ENCODE peak calls at places on chromosome X, in six cellular contexts. X is lung, A is globus pallidus, P is tibial nerve, I is cardiac muscle cell, Y is ELF-1. U is an unnamed sample.
A peak's percentile ranks its signal among the peaks of the same experiment; 100 is the strongest.

GRCh38 chrX:24487576-24487975 is 22.5 kb downstream of the PDK3 start:
- DNase-seq in X (no peak), A (no peak), I (no peak), P (no peak), Y (no peak), U (no peak)

GRCh38 chrX:47170861-47171692 is 22.6 kb upstream of the UBA1 start:
- DNase-seq in X (no peak), Y (no peak), I (no peak), A (no peak), P (no peak), U (no peak)

GRCh38 chrX:12894074-12894691 is 12.2 kb upstream of the TLR8 start:
- DNase-seq in I (peak; percentile 38), X (no peak), A (peak; percentile 35), P (peak; percentile 29), Y (peak; percentile 45), U (peak; percentile 27)

GRCh38 chrX:22164770-22165388 is 107.8 kb upstream of the CBLL2 start:
- DNase-seq in I (no peak), A (no peak), X (no peak), Y (no peak), P (no peak), U (no peak)

GRCh38 chrX:29913647-29914046 is 301.7 kb upstream of the MAGEB2 start:
- DNase-seq in X (no peak), P (no peak), I (peak; percentile 32), Y (no peak), A (no peak), U (no peak)

GRCh38 chrX:67044029-67044653 is 405.3 kb upstream of the EDA2R start:
- DNase-seq in I (no peak), X (no peak), P (no peak), A (no peak), Y (no peak), U (no peak)

GRCh38 chrX:31012509-31013025 is 59.3 kb downstream of the FTHL17 start:
- DNase-seq in P (no peak), A (no peak), X (no peak), Y (peak; percentile 91), I (no peak), U (no peak)

GRCh38 chrX:29044802-29045201 is 457.6 kb downstream of the IL1RAPL1 start:
- DNase-seq in P (no peak), I (peak; percentile 29), Y (no peak), A (no peak), X (no peak), U (no peak)

GRCh38 chrX:14964500-14964899 is 91.3 kb downstream of the MOSPD2 start:
- DNase-seq in A (no peak), X (no peak), P (no peak), Y (no peak), I (peak; percentile 5), U (no peak)

GRCh38 chrX:15815779-15816452 is 25.6 kb downstream of the ZRSR2 start:
- DNase-seq in Y (peak; percentile 55), I (peak; percentile 28), P (no peak), X (no peak), A (peak; percentile 14), U (peak; percentile 7)

GRCh38 chrX:55135171-55135570 is 46.4 kb downstream of the PAGE2 start:
- DNase-seq in P (peak; percentile 7), Y (peak; percentile 24), X (no peak), I (peak; percentile 69), A (peak; percentile 15), U (peak; percentile 9)

GRCh38 chrX:49166914-49167739 is 4.6 kb downstream of the MAGIX start:
- DNase-seq in P (peak; percentile 47), I (peak; percentile 87), X (peak; percentile 66), Y (peak; percentile 70), A (no peak), U (peak; percentile 71)

GRCh38 chrX:123310112-123310511 is 126.0 kb downstream of the GRIA3 start:
- DNase-seq in I (no peak), X (no peak), P (no peak), A (no peak), Y (no peak), U (no peak)

GRCh38 chrX:70494441-70494840 is 49.8 kb downstream of the DLG3 start:
- DNase-seq in A (no peak), Y (no peak), I (no peak), P (no peak), X (no peak), U (no peak)

GRCh38 chrX:56793112-56793430 is 64.0 kb downstream of the NBDY start:
- DNase-seq in Y (no peak), P (no peak), A (no peak), X (peak; percentile 19), I (no peak), U (no peak)

GRCh38 chrX:120562569-120562926 is 1.8 kb upstream of the CUL4B start:
- DNase-seq in Y (peak; percentile 17), I (no peak), A (no peak), P (no peak), X (no peak), U (no peak)

GRCh38 chrX:80808854-80809493 is 703 bp downstream of the BRWD3 start:
- DNase-seq in A (peak; percentile 39), X (no peak), I (peak; percentile 12), P (peak; percentile 5), Y (peak; percentile 55), U (peak; percentile 17)

GRCh38 chrX:153726286-153727107 is 1.8 kb downstream of the ABCD1 start:
- DNase-seq in X (peak; percentile 60), A (peak; percentile 37), I (peak; percentile 51), Y (peak; percentile 97), P (peak; percentile 43), U (no peak)

GRCh38 chrX:9873952-9874351 is 87.7 kb downstream of the SHROOM2 start:
- DNase-seq in X (peak; percentile 56), I (no peak), Y (peak; percentile 73), P (no peak), A (peak; percentile 40), U (no peak)

GRCh38 chrX:150270622-150271021 is 92.5 kb upstream of the MAMLD1 start:
- DNase-seq in A (no peak), X (no peak), P (no peak), Y (no peak), I (no peak), U (no peak)

GRCh38 chrX:131477498-131477897 is 66.4 kb upstream of the OR13H1 start:
- DNase-seq in A (no peak), P (no peak), X (no peak), Y (peak; percentile 21), I (no peak), U (no peak)

U was measured in activated gamma-delta T cell treated with Interleukin-2 at 50 U/mL for 16 hours.